ENCODE peak calls at places on chromosomes 7 and 10, in ten cellular contexts. One of them, this sample, is unnamed.

GRCh38 chr7:141442781-141443180 is 108.4 kb upstream of the AGK start:
- DNase-seq in IMR-90: no peak
- DNase-seq in Peyer's patch: no peak
- DNase-seq in GM23248: no peak
- DNase-seq in CD4-positive, alpha-beta T cell: no peak
- DNase-seq in PC-3: no peak
- DNase-seq in neural progenitor cell: no peak
- DNase-seq in sigmoid colon: no peak
- DNase-seq in CD8-positive, alpha-beta T cell: no peak
- DNase-seq in upper lobe of left lung: no peak
- DNase-seq in this sample: no peak

GRCh38 chr7:47407136-47407535 is 174.8 kb downstream of the TNS3 start:
- DNase-seq in sigmoid colon: peak; percentile 53
- DNase-seq in GM23248: no peak
- DNase-seq in PC-3: no peak
- DNase-seq in neural progenitor cell: no peak
- DNase-seq in IMR-90: no peak
- DNase-seq in CD4-positive, alpha-beta T cell: no peak
- DNase-seq in CD8-positive, alpha-beta T cell: no peak
- DNase-seq in Peyer's patch: no peak
- DNase-seq in upper lobe of left lung: no peak
- DNase-seq in this sample: no peak

GRCh38 chr10:3887885-3888476 is 103.0 kb upstream of the KLF6 start:
- DNase-seq in GM23248: peak; percentile 97
- DNase-seq in CD8-positive, alpha-beta T cell: peak; percentile 26
- DNase-seq in Peyer's patch: no peak
- DNase-seq in CD4-positive, alpha-beta T cell: peak; percentile 34
- DNase-seq in IMR-90: peak; percentile 97
- DNase-seq in sigmoid colon: peak; percentile 83
- DNase-seq in neural progenitor cell: peak; percentile 76
- DNase-seq in upper lobe of left lung: no peak
- DNase-seq in PC-3: peak; percentile 64
- DNase-seq in this sample: peak; percentile 58

GRCh38 chr7:3164363-3164762 is 120.7 kb upstream of the CARD11 start:
- DNase-seq in Peyer's patch: no peak
- DNase-seq in IMR-90: no peak
- DNase-seq in CD4-positive, alpha-beta T cell: no peak
- DNase-seq in upper lobe of left lung: no peak
- DNase-seq in sigmoid colon: no peak
- DNase-seq in CD8-positive, alpha-beta T cell: no peak
- DNase-seq in GM23248: no peak
- DNase-seq in PC-3: no peak
- DNase-seq in neural progenitor cell: peak; percentile 45
- DNase-seq in this sample: no peak

GRCh38 chr7:13981070-13981469 is 8.4 kb downstream of the ETV1 start:
- DNase-seq in Peyer's patch: no peak
- DNase-seq in upper lobe of left lung: no peak
- DNase-seq in sigmoid colon: peak; percentile 67
- DNase-seq in CD4-positive, alpha-beta T cell: no peak
- DNase-seq in GM23248: peak; percentile 95
- DNase-seq in CD8-positive, alpha-beta T cell: no peak
- DNase-seq in IMR-90: peak; percentile 98
- DNase-seq in neural progenitor cell: peak; percentile 50
- DNase-seq in PC-3: peak; percentile 91
- DNase-seq in this sample: no peak

GRCh38 chr7:107972986-107973385 is 30.0 kb downstream of the LAMB1 start:
- DNase-seq in Peyer's patch: no peak
- DNase-seq in CD8-positive, alpha-beta T cell: no peak
- DNase-seq in GM23248: no peak
- DNase-seq in upper lobe of left lung: no peak
- DNase-seq in PC-3: no peak
- DNase-seq in CD4-positive, alpha-beta T cell: no peak
- DNase-seq in sigmoid colon: peak; percentile 83
- DNase-seq in neural progenitor cell: no peak
- DNase-seq in IMR-90: no peak
- DNase-seq in this sample: no peak

GRCh38 chr10:127524869-127525268 is 24.2 kb upstream of the NPS start:
- DNase-seq in PC-3: peak; percentile 48
- DNase-seq in neural progenitor cell: no peak
- DNase-seq in GM23248: peak; percentile 39
- DNase-seq in CD8-positive, alpha-beta T cell: no peak
- DNase-seq in CD4-positive, alpha-beta T cell: no peak
- DNase-seq in upper lobe of left lung: no peak
- DNase-seq in IMR-90: no peak
- DNase-seq in sigmoid colon: no peak
- DNase-seq in Peyer's patch: no peak
- DNase-seq in this sample: no peak

GRCh38 chr7:138564365-138564764 is 104.3 kb downstream of the TRIM24 start:
- DNase-seq in Peyer's patch: no peak
- DNase-seq in CD4-positive, alpha-beta T cell: no peak
- DNase-seq in PC-3: peak; percentile 69
- DNase-seq in CD8-positive, alpha-beta T cell: no peak
- DNase-seq in IMR-90: no peak
- DNase-seq in upper lobe of left lung: no peak
- DNase-seq in GM23248: no peak
- DNase-seq in sigmoid colon: no peak
- DNase-seq in neural progenitor cell: no peak
- DNase-seq in this sample: no peak

GRCh38 chr10:101018600-101019439 is 12.1 kb downstream of the PDZD7 start:
- DNase-seq in CD8-positive, alpha-beta T cell: peak; percentile 51
- DNase-seq in neural progenitor cell: peak; percentile 93
- DNase-seq in upper lobe of left lung: peak; percentile 95
- DNase-seq in IMR-90: peak; percentile 77
- DNase-seq in Peyer's patch: peak; percentile 45
- DNase-seq in CD4-positive, alpha-beta T cell: peak; percentile 69
- DNase-seq in PC-3: peak; percentile 77
- DNase-seq in GM23248: peak; percentile 93
- DNase-seq in sigmoid colon: no peak
- DNase-seq in this sample: peak; percentile 51

DNA sequence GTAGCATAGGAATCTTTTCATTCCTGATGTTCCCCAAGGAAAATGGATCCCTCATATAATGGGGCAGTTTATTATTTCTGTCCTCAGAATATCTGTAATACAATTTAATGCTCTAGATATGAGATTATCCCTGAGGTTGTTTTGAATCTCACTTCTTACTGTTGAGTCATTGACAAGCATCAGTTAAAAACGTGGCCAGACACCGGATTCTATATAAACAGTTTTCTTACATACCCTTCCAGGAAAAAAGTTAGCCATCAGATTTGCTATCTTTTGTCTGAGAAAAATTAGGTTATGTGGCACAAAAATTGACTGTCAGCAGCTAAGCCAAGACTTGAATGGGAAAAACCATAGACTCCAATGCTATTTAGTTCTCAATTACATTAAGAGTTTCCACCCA is 539.8 kb upstream of the CELF2 start:
- DNase-seq in sigmoid colon: no peak
- DNase-seq in upper lobe of left lung: no peak
- DNase-seq in CD4-positive, alpha-beta T cell: no peak
- DNase-seq in neural progenitor cell: no peak
- DNase-seq in IMR-90: peak; percentile 54
- DNase-seq in PC-3: no peak
- DNase-seq in GM23248: no peak
- DNase-seq in Peyer's patch: no peak
- DNase-seq in CD8-positive, alpha-beta T cell: no peak
- DNase-seq in this sample: no peak
- H3K9me3 ChIP-seq in sigmoid colon: no peaks in the 10 kb centered on the region
- H3K9me3 ChIP-seq in upper lobe of left lung: peaks cover 2% of the 10 kb centered on the region
- H3K9me3 ChIP-seq in CD4-positive, alpha-beta T cell: no peaks in the 10 kb centered on the region
- H3K9me3 ChIP-seq in neural progenitor cell: no peaks in the 10 kb centered on the region
- H3K9me3 ChIP-seq in IMR-90: no peaks in the 10 kb centered on the region
- H3K9me3 ChIP-seq in PC-3: no peaks in the 10 kb centered on the region
- H3K9me3 ChIP-seq in GM23248: no peaks in the 10 kb centered on the region
- H3K9me3 ChIP-seq in Peyer's patch: no peaks in the 10 kb centered on the region
- H3K9me3 ChIP-seq in CD8-positive, alpha-beta T cell: no peaks in the 10 kb centered on the region
- H3K9me3 ChIP-seq in this sample: no peaks in the 10 kb centered on the region

GRCh38 chr10:85615556-85615955 is 751.0 kb downstream of the GRID1 start:
- DNase-seq in Peyer's patch: no peak
- DNase-seq in sigmoid colon: no peak
- DNase-seq in GM23248: no peak
- DNase-seq in CD8-positive, alpha-beta T cell: no peak
- DNase-seq in upper lobe of left lung: no peak
- DNase-seq in IMR-90: no peak
- DNase-seq in CD4-positive, alpha-beta T cell: no peak
- DNase-seq in PC-3: no peak
- DNase-seq in neural progenitor cell: no peak
- DNase-seq in this sample: no peak

GRCh38 chr10:85614566-85614965 is 752.0 kb downstream of the GRID1 start:
- DNase-seq in CD4-positive, alpha-beta T cell: no peak
- DNase-seq in CD8-positive, alpha-beta T cell: no peak
- DNase-seq in upper lobe of left lung: no peak
- DNase-seq in IMR-90: no peak
- DNase-seq in GM23248: no peak
- DNase-seq in sigmoid colon: no peak
- DNase-seq in Peyer's patch: no peak
- DNase-seq in PC-3: no peak
- DNase-seq in neural progenitor cell: no peak
- DNase-seq in this sample: no peak

GRCh38 chr10:85613391-85613790 is 753.2 kb downstream of the GRID1 start:
- DNase-seq in IMR-90: no peak
- DNase-seq in CD4-positive, alpha-beta T cell: no peak
- DNase-seq in upper lobe of left lung: peak; percentile 50
- DNase-seq in PC-3: no peak
- DNase-seq in sigmoid colon: no peak
- DNase-seq in CD8-positive, alpha-beta T cell: no peak
- DNase-seq in neural progenitor cell: no peak
- DNase-seq in GM23248: no peak
- DNase-seq in Peyer's patch: no peak
- DNase-seq in this sample: no peak

GRCh38 chr10:85612833-85613232 is 753.8 kb downstream of the GRID1 start:
- DNase-seq in upper lobe of left lung: no peak
- DNase-seq in sigmoid colon: no peak
- DNase-seq in GM23248: no peak
- DNase-seq in PC-3: no peak
- DNase-seq in neural progenitor cell: no peak
- DNase-seq in IMR-90: no peak
- DNase-seq in Peyer's patch: peak; percentile 31
- DNase-seq in CD8-positive, alpha-beta T cell: no peak
- DNase-seq in CD4-positive, alpha-beta T cell: no peak
- DNase-seq in this sample: no peak

GRCh38 chr10:85614981-85615380 is 751.6 kb downstream of the GRID1 start:
- DNase-seq in Peyer's patch: no peak
- DNase-seq in neural progenitor cell: no peak
- DNase-seq in IMR-90: no peak
- DNase-seq in CD8-positive, alpha-beta T cell: no peak
- DNase-seq in PC-3: no peak
- DNase-seq in sigmoid colon: no peak
- DNase-seq in GM23248: no peak
- DNase-seq in CD4-positive, alpha-beta T cell: no peak
- DNase-seq in upper lobe of left lung: no peak
- DNase-seq in this sample: no peak
- H3K9me3 ChIP-seq in Peyer's patch: no peaks in the 10 kb centered on the region
- H3K9me3 ChIP-seq in neural progenitor cell: no peaks in the 10 kb centered on the region
- H3K9me3 ChIP-seq in IMR-90: peaks cover 30% of the 10 kb centered on the region
- H3K9me3 ChIP-seq in CD8-positive, alpha-beta T cell: no peaks in the 10 kb centered on the region
- H3K9me3 ChIP-seq in PC-3: no peaks in the 10 kb centered on the region
- H3K9me3 ChIP-seq in sigmoid colon: no peaks in the 10 kb centered on the region
- H3K9me3 ChIP-seq in GM23248: no peaks in the 10 kb centered on the region
- H3K9me3 ChIP-seq in CD4-positive, alpha-beta T cell: no peaks in the 10 kb centered on the region
- H3K9me3 ChIP-seq in upper lobe of left lung: no peaks in the 10 kb centered on the region
- H3K9me3 ChIP-seq in this sample: no peaks in the 10 kb centered on the region

GRCh38 chr7:157824011-157824818 is 487.4 kb downstream of the DNAJB6 start:
- DNase-seq in sigmoid colon: no peak
- DNase-seq in upper lobe of left lung: no peak
- DNase-seq in Peyer's patch: no peak
- DNase-seq in CD8-positive, alpha-beta T cell: no peak
- DNase-seq in CD4-positive, alpha-beta T cell: no peak
- DNase-seq in IMR-90: no peak
- DNase-seq in neural progenitor cell: no peak
- DNase-seq in GM23248: no peak
- DNase-seq in PC-3: no peak
- DNase-seq in this sample: no peak

GRCh38 chr7:157820796-157821195 is 484.0 kb downstream of the DNAJB6 start:
- DNase-seq in IMR-90: no peak
- DNase-seq in GM23248: no peak
- DNase-seq in CD4-positive, alpha-beta T cell: no peak
- DNase-seq in PC-3: no peak
- DNase-seq in Peyer's patch: no peak
- DNase-seq in neural progenitor cell: no peak
- DNase-seq in sigmoid colon: no peak
- DNase-seq in CD8-positive, alpha-beta T cell: no peak
- DNase-seq in upper lobe of left lung: no peak
- DNase-seq in this sample: no peak

GRCh38 chr7:157824819-157825121 is 488.0 kb downstream of the DNAJB6 start:
- DNase-seq in GM23248: no peak
- DNase-seq in Peyer's patch: no peak
- DNase-seq in sigmoid colon: peak; percentile 21
- DNase-seq in upper lobe of left lung: no peak
- DNase-seq in IMR-90: no peak
- DNase-seq in CD8-positive, alpha-beta T cell: no peak
- DNase-seq in PC-3: no peak
- DNase-seq in CD4-positive, alpha-beta T cell: no peak
- DNase-seq in neural progenitor cell: no peak
- DNase-seq in this sample: no peak

GRCh38 chr7:157822688-157823031 is 485.9 kb downstream of the DNAJB6 start:
- DNase-seq in GM23248: no peak
- DNase-seq in CD4-positive, alpha-beta T cell: no peak
- DNase-seq in CD8-positive, alpha-beta T cell: no peak
- DNase-seq in sigmoid colon: no peak
- DNase-seq in PC-3: no peak
- DNase-seq in IMR-90: no peak
- DNase-seq in Peyer's patch: no peak
- DNase-seq in neural progenitor cell: no peak
- DNase-seq in upper lobe of left lung: no peak
- DNase-seq in this sample: no peak

DNA sequence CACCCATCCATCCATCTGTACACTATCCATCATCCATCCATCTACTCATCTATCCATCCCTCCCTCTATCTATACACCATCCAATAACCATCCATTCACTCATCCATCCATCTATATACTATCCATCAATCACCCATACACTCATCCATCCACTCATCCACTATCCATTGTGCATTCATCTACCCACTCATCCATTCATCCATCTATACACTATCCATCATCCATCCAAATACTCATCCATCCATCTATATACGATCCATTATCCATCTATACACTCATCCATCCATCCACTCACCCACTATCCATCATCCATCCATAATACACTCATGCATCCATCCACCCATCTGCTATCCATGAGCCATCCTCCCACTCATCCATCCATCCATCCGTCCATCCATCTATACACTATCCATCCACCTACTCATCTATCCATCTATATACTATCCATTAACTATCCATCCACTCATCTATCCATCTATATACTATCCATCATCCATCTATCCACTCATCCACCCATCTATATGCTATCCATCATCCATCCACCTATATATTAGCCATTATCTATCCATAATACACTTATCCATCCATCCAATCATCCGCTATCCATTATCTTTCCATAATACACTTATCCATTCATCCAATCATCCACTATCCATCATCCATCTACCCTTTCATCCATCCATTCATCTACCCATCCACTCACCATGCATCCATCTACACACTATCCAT is 485.3 kb downstream of the DNAJB6 start:
- DNase-seq in CD8-positive, alpha-beta T cell: no peak
- DNase-seq in sigmoid colon: no peak
- DNase-seq in GM23248: no peak
- DNase-seq in PC-3: no peak
- DNase-seq in IMR-90: no peak
- DNase-seq in neural progenitor cell: no peak
- DNase-seq in upper lobe of left lung: no peak
- DNase-seq in Peyer's patch: no peak
- DNase-seq in CD4-positive, alpha-beta T cell: no peak
- DNase-seq in this sample: no peak
- H3K9me3 ChIP-seq in CD8-positive, alpha-beta T cell: no peaks in the 10 kb centered on the region
- H3K9me3 ChIP-seq in sigmoid colon: no peaks in the 10 kb centered on the region
- H3K9me3 ChIP-seq in GM23248: no peaks in the 10 kb centered on the region
- H3K9me3 ChIP-seq in PC-3: no peaks in the 10 kb centered on the region
- H3K9me3 ChIP-seq in IMR-90: peaks cover 68% of the 10 kb centered on the region
- H3K9me3 ChIP-seq in neural progenitor cell: no peaks in the 10 kb centered on the region
- H3K9me3 ChIP-seq in upper lobe of left lung: no peaks in the 10 kb centered on the region
- H3K9me3 ChIP-seq in Peyer's patch: no peaks in the 10 kb centered on the region
- H3K9me3 ChIP-seq in CD4-positive, alpha-beta T cell: no peaks in the 10 kb centered on the region
- H3K9me3 ChIP-seq in this sample: no peaks in the 10 kb centered on the region

GRCh38 chr10:129807211-129807610 is 156.9 kb downstream of the EBF3 start:
- DNase-seq in IMR-90: no peak
- DNase-seq in PC-3: no peak
- DNase-seq in sigmoid colon: no peak
- DNase-seq in GM23248: no peak
- DNase-seq in upper lobe of left lung: no peak
- DNase-seq in CD4-positive, alpha-beta T cell: no peak
- DNase-seq in neural progenitor cell: no peak
- DNase-seq in Peyer's patch: no peak
- DNase-seq in CD8-positive, alpha-beta T cell: no peak
- DNase-seq in this sample: no peak
- H3K9me3 ChIP-seq in IMR-90: peaks cover 25% of the 10 kb centered on the region
- H3K9me3 ChIP-seq in PC-3: no peaks in the 10 kb centered on the region
- H3K9me3 ChIP-seq in sigmoid colon: peaks cover 4% of the 10 kb centered on the region
- H3K9me3 ChIP-seq in GM23248: no peaks in the 10 kb centered on the region
- H3K9me3 ChIP-seq in upper lobe of left lung: peaks cover 17% of the 10 kb centered on the region
- H3K9me3 ChIP-seq in CD4-positive, alpha-beta T cell: peaks cover 14% of the 10 kb centered on the region
- H3K9me3 ChIP-seq in neural progenitor cell: peaks cover 3% of the 10 kb centered on the region
- H3K9me3 ChIP-seq in Peyer's patch: no peaks in the 10 kb centered on the region
- H3K9me3 ChIP-seq in CD8-positive, alpha-beta T cell: peaks cover 11% of the 10 kb centered on the region
- H3K9me3 ChIP-seq in this sample: peaks cover 5% of the 10 kb centered on the region

This sample was measured in T-helper 17 cell.